ENCODE peak calls at places on chromosomes 11 and 22, in nine cellular contexts. G, N, Q, H, X, V, C, O and P are unnamed samples.

GRCh38 chr11:72842644-72843330 is 28.6 kb downstream of the ATG16L2 start:
- DNase-seq in H (no peak), X (no peak), Q (no peak), N (no peak), O (no peak), V (no peak), C (no peak), G (no peak), P (no peak)

GRCh38 chr22:45101828-45102227 is 61.9 kb upstream of the NUP50 start:
- DNase-seq in O (peak), X (no peak), V (peak), G (no peak), C (peak), H (peak), N (no peak), Q (peak), P (no peak)

GRCh38 chr11:16276251-16276650 is 80.1 kb downstream of the SOX6 start:
- DNase-seq in G (no peak), C (no peak), N (no peak), O (no peak), H (no peak), Q (no peak), V (no peak), X (no peak), P (no peak)

GRCh38 chr22:40345271-40345670 is 1.0 kb upstream of the ADSL start:
- DNase-seq in H (no peak), G (no peak), N (no peak), O (no peak), C (peak), V (no peak), X (no peak), Q (peak), P (no peak)

GRCh38 chr11:66557733-66558326 is 10.6 kb downstream of the CTSF start:
- DNase-seq in O (no peak), Q (no peak), V (no peak), C (no peak), G (no peak), N (no peak), X (no peak), H (no peak), P (no peak)

GRCh38 chr11:62601114-62601363 is 626 bp downstream of the MTA2 start:
- DNase-seq in O (no peak), V (no peak), H (no peak), N (no peak), X (no peak), G (no peak), C (peak), Q (no peak), P (no peak)

GRCh38 chr11:128692750-128693578 is 908 bp upstream of the FLI1 start:
- DNase-seq in O (peak), Q (no peak), C (peak), V (no peak), X (no peak), H (no peak), N (no peak), G (no peak), P (no peak)

GRCh38 chr22:34105461-34106062 is 185.3 kb upstream of the LARGE1 start:
- DNase-seq in Q (peak), H (peak), G (peak), N (no peak), V (peak), C (no peak), X (no peak), O (peak), P (no peak)

GRCh38 chr11:125300791-125301218 is 136.3 kb downstream of the PKNOX2 start:
- DNase-seq in C (peak), X (no peak), V (no peak), N (no peak), H (no peak), G (no peak), Q (peak), O (no peak), P (no peak)

GRCh38 chr11:42957831-42958230 is 354.0 kb upstream of the API5 start:
- DNase-seq in N (no peak), H (no peak), O (no peak), X (no peak), V (no peak), G (no peak), C (no peak), Q (no peak), P (no peak)

GRCh38 chr11:134071306-134071705 is 2.4 kb downstream of the JAM3 start:
- DNase-seq in V (no peak), G (no peak), Q (no peak), O (no peak), C (no peak), H (no peak), N (no peak), X (no peak), P (no peak)

GRCh38 chr11:114044042-114044871 is 15.3 kb upstream of the ZBTB16 start:
- DNase-seq in V (no peak), C (no peak), X (no peak), G (no peak), N (no peak), Q (no peak), H (no peak), O (peak), P (no peak)

GRCh38 chr11:28491431-28491830 is 383.2 kb downstream of the METTL15 start:
- DNase-seq in X (no peak), G (no peak), Q (no peak), C (no peak), N (no peak), O (no peak), H (no peak), V (no peak), P (no peak)

GRCh38 chr22:25382762-25383161 is 163.3 kb downstream of the CRYBB2 start:
- DNase-seq in N (no peak), V (no peak), X (no peak), G (no peak), H (no peak), C (peak), O (no peak), Q (no peak), P (no peak)

GRCh38 chr22:19841641-19842385 is 12.9 kb downstream of the GNB1L start:
- DNase-seq in N (no peak), O (no peak), C (no peak), G (no peak), X (no peak), V (no peak), Q (no peak), H (no peak), P (no peak)

GRCh38 chr11:12008790-12009616 is 577 bp upstream of the DKK3 start:
- DNase-seq in V (no peak), X (no peak), N (no peak), O (peak), G (peak), Q (peak), H (no peak), C (peak), P (no peak)

GRCh38 chr11:68012843-68013610 is 2.9 kb downstream of the ALDH3B1 start:
- DNase-seq in X (no peak), V (peak), O (no peak), N (no peak), H (peak), Q (peak), G (no peak), C (peak), P (peak)

GRCh38 chr11:112507281-112507680 is 246.6 kb upstream of the PLET1 start:
- DNase-seq in V (no peak), N (no peak), C (no peak), O (peak), H (no peak), X (no peak), G (no peak), Q (no peak), P (no peak)

GRCh38 chr11:108494182-108494581 is 4.0 kb downstream of the POGLUT3 start:
- DNase-seq in N (no peak), C (no peak), H (no peak), X (no peak), G (no peak), O (no peak), Q (no peak), V (no peak), P (no peak)

GRCh38 chr11:117387992-117388765 is 60.5 kb downstream of the CEP164 start:
- DNase-seq in N (no peak), O (no peak), V (no peak), H (no peak), Q (no peak), C (no peak), G (no peak), X (no peak), P (no peak)

GRCh38 chr11:17547932-17548331 is 873 bp downstream of the OTOG start:
- DNase-seq in X (no peak), G (no peak), H (no peak), O (peak), C (no peak), N (no peak), V (no peak), Q (no peak), P (no peak)
- TF ChIP-seq CTCF in X (no peak), G (no peak), H (no peak), O (peak), C (no peak), N (no peak), V (no peak), Q (no peak), P (peak)

GRCh38 chr22:42930810-42931420 is 73.8 kb upstream of the ARFGAP3 start:
- DNase-seq in G (no peak), Q (peak), V (no peak), O (no peak), C (peak), N (no peak), X (no peak), H (peak), P (no peak)
- TF ChIP-seq CTCF in G (no peak), Q (peak), V (no peak), O (no peak), C (peak), N (peak), X (no peak), H (peak), P (peak)

GRCh38 chr11:77346906-77347603 is 45.6 kb upstream of the GDPD4 start:
- DNase-seq in X (no peak), N (no peak), O (no peak), Q (no peak), V (no peak), C (peak), G (no peak), H (no peak), P (no peak)
- TF ChIP-seq CTCF in X (no peak), N (no peak), O (no peak), Q (no peak), V (no peak), C (no peak), G (no peak), H (no peak), P (no peak)

GRCh38 chr11:2186669-2187266 is 15.2 kb upstream of the TH start:
- DNase-seq in H (peak), G (no peak), Q (peak), C (peak), O (peak), N (no peak), X (no peak), V (no peak), P (no peak)
- TF ChIP-seq CTCF in H (peak), G (peak), Q (peak), C (peak), O (peak), N (peak), X (no peak), V (peak), P (peak)

GRCh38 chr11:65315866-65316233 is 1.2 kb downstream of the CDC42EP2 start:
- DNase-seq in N (no peak), X (no peak), H (no peak), G (no peak), C (no peak), Q (no peak), V (no peak), O (no peak), P (no peak)
- TF ChIP-seq CTCF in N (no peak), X (no peak), H (no peak), G (peak), C (no peak), Q (peak), V (no peak), O (no peak), P (no peak)

GRCh38 chr22:38111941-38112355 is 1.5 kb upstream of the BAIAP2L2 start:
- DNase-seq in G (no peak), Q (no peak), X (no peak), H (peak), O (no peak), N (no peak), C (no peak), V (no peak), P (no peak)
- TF ChIP-seq CTCF in G (no peak), Q (no peak), X (no peak), H (no peak), O (no peak), N (no peak), C (no peak), V (no peak), P (no peak)

GRCh38 chr11:115613986-115614625 is 109.9 kb upstream of the CADM1 start:
- DNase-seq in N (no peak), H (peak), O (no peak), X (no peak), Q (no peak), G (no peak), C (peak), V (no peak), P (no peak)
- TF ChIP-seq CTCF in N (no peak), H (no peak), O (no peak), X (no peak), Q (no peak), G (no peak), C (no peak), V (no peak), P (peak)

GRCh38 chr11:120629407-120629806 is 117.9 kb downstream of the GRIK4 start:
- DNase-seq in G (no peak), N (no peak), Q (no peak), H (no peak), C (no peak), X (no peak), V (no peak), O (peak), P (no peak)
- TF ChIP-seq CTCF in G (no peak), N (no peak), Q (no peak), H (no peak), C (no peak), X (no peak), V (no peak), O (peak), P (no peak)

GRCh38 chr11:20873054-20873453 is 203.7 kb downstream of the NELL1 start:
- DNase-seq in V (no peak), H (peak), O (peak), N (no peak), Q (no peak), C (peak), X (no peak), G (no peak), P (peak)
- TF ChIP-seq CTCF in V (no peak), H (peak), O (peak), N (no peak), Q (no peak), C (no peak), X (no peak), G (peak), P (peak)